ENCODE peak calls at places on chromosomes 7 and 10, in four cellular contexts. One of them, this sample, is unnamed.

GRCh38 chr10:61153766-61154165 is 209.8 kb upstream of the RHOBTB1 start:
- DNase-seq in choroid plexus epithelial cell: no peak
- DNase-seq in natural killer cell: no peak
- DNase-seq in caudate nucleus: no peak
- DNase-seq in this sample: no peak

GRCh38 chr7:87000344-87000743 is 59.1 kb downstream of the ELAPOR2 start:
- DNase-seq in choroid plexus epithelial cell: no peak
- DNase-seq in natural killer cell: no peak
- DNase-seq in caudate nucleus: no peak
- DNase-seq in this sample: peak; percentile 51

GRCh38 chr7:99679032-99679399 is 780 bp downstream of the CYP3A5 start:
- DNase-seq in choroid plexus epithelial cell: peak; percentile 13
- DNase-seq in natural killer cell: no peak
- DNase-seq in caudate nucleus: no peak
- DNase-seq in this sample: no peak

GRCh38 chr10:18683427-18683826 is 24.2 kb downstream of the ARL5B start:
- DNase-seq in choroid plexus epithelial cell: peak; percentile 64
- DNase-seq in natural killer cell: no peak
- DNase-seq in caudate nucleus: no peak
- DNase-seq in this sample: no peak

GRCh38 chr10:64130152-64130551 is 609.0 kb downstream of the REEP3 start:
- DNase-seq in choroid plexus epithelial cell: no peak
- DNase-seq in natural killer cell: no peak
- DNase-seq in caudate nucleus: no peak
- DNase-seq in this sample: no peak

GRCh38 chr7:40584667-40585433 is 450.0 kb downstream of the SUGCT start:
- DNase-seq in choroid plexus epithelial cell: peak; percentile 37
- DNase-seq in natural killer cell: no peak
- DNase-seq in caudate nucleus: no peak
- DNase-seq in this sample: no peak

GRCh38 chr7:74083928-74084721 is 521 bp downstream of the LIMK1 start:
- DNase-seq in choroid plexus epithelial cell: peak; percentile 39
- DNase-seq in natural killer cell: no peak
- DNase-seq in caudate nucleus: no peak
- DNase-seq in this sample: no peak

GRCh38 chr7:6154542-6155404 is 117.7 kb downstream of the CYTH3 start:
- DNase-seq in choroid plexus epithelial cell: no peak
- DNase-seq in natural killer cell: no peak
- DNase-seq in caudate nucleus: no peak
- DNase-seq in this sample: no peak

GRCh38 chr7:2510909-2511768 is 8.4 kb upstream of the LFNG start:
- DNase-seq in choroid plexus epithelial cell: no peak
- DNase-seq in natural killer cell: peak; percentile 77
- DNase-seq in caudate nucleus: no peak
- DNase-seq in this sample: no peak

GRCh38 chr10:44334621-44335184 is 50.2 kb downstream of the CXCL12 start:
- DNase-seq in choroid plexus epithelial cell: peak; percentile 80
- DNase-seq in natural killer cell: no peak
- DNase-seq in caudate nucleus: no peak
- DNase-seq in this sample: no peak

GRCh38 chr10:90286941-90287340 is 570.9 kb downstream of the HTR7 start:
- DNase-seq in choroid plexus epithelial cell: no peak
- DNase-seq in natural killer cell: no peak
- DNase-seq in caudate nucleus: no peak
- DNase-seq in this sample: no peak